ENCODE peak calls at places on chromosomes 2 and 18, in four cellular contexts. N is IMR-90, Z is HCT116, F is GM23248. I is an unnamed sample.

GRCh38 chr18:44818668-44819403 is 138.1 kb downstream of the SETBP1 start:
- DNase-seq in N (no peak), Z (no peak), F (no peak), I (no peak)

GRCh38 chr2:27281855-27282559 is at the start of gene TRIM54:
- DNase-seq in N (peak), Z (no peak), F (peak), I (no peak)

GRCh38 chr2:44549856-44550255 is 188.1 kb downstream of the CAMKMT start:
- DNase-seq in N (no peak), Z (no peak), F (peak), I (no peak)

GRCh38 chr2:237687666-237688065 is 60.3 kb downstream of the LRRFIP1 start:
- DNase-seq in N (peak), Z (no peak), F (peak), I (no peak)

GRCh38 chr2:144431384-144431783 is 88.5 kb downstream of the ZEB2 start:
- DNase-seq in N (no peak), Z (no peak), F (no peak), I (no peak)

GRCh38 chr2:11573418-11574175 is 39.8 kb downstream of the GREB1 start:
- DNase-seq in N (peak), Z (no peak), F (no peak), I (no peak)

GRCh38 chr18:44715841-44716240 is 35.2 kb downstream of the SETBP1 start:
- DNase-seq in N (no peak), Z (no peak), F (peak), I (no peak)

GRCh38 chr18:65526099-65526498 is 224.7 kb upstream of the CDH7 start:
- DNase-seq in N (no peak), Z (no peak), F (no peak), I (no peak)

GRCh38 chr18:63037491-63037890 is 282.1 kb downstream of the BCL2 start:
- DNase-seq in N (no peak), Z (no peak), F (no peak), I (no peak)

GRCh38 chr2:39620067-39620466 is 45.6 kb upstream of the TMEM178A start:
- DNase-seq in N (peak), Z (no peak), F (peak), I (no peak)

GRCh38 chr2:171393487-171393886 is 40.3 kb downstream of the METTL8 start:
- DNase-seq in N (no peak), Z (no peak), F (no peak), I (peak)

GRCh38 chr18:58866261-58867232 is 1.9 kb downstream of the ZNF532 start:
- DNase-seq in N (no peak), Z (no peak), F (no peak), I (no peak)

GRCh38 chr2:144329472-144329871 is 190.4 kb downstream of the ZEB2 start:
- DNase-seq in N (no peak), Z (no peak), F (no peak), I (no peak)

GRCh38 chr18:9380571-9381390 is 46.2 kb downstream of the TWSG1 start:
- DNase-seq in N (peak), Z (no peak), F (peak), I (no peak)

GRCh38 chr2:236580746-236581355 is 11.2 kb downstream of the ACKR3 start:
- DNase-seq in N (no peak), Z (no peak), F (no peak), I (no peak)

GRCh38 chr2:223725494-223725893 is 111.9 kb downstream of the AP1S3 start:
- DNase-seq in N (peak), Z (peak), F (peak), I (no peak)

GRCh38 chr2:105144128-105144940 is 97.2 kb upstream of the GPR45 start:
- DNase-seq in N (no peak), Z (no peak), F (peak), I (no peak)

GRCh38 chr18:49016648-49017539 is 66.1 kb upstream of the SMAD7 start:
- DNase-seq in N (peak), Z (peak), F (peak), I (peak)

GRCh38 chr2:101026253-101026701 is 24.2 kb downstream of the RPL31 start:
- DNase-seq in N (no peak), Z (no peak), F (no peak), I (no peak)
- H2AFZ ChIP-seq in N (no peak), Z (no peak), F (no peak), I (no peak)

GRCh38 chr18:76458522-76459311 is 36.3 kb downstream of the ZNF516 start:
- DNase-seq in N (no peak), Z (no peak), F (no peak), I (no peak)

GRCh38 chr18:76456823-76457222 is 38.2 kb downstream of the ZNF516 start:
- DNase-seq in N (no peak), Z (no peak), F (no peak), I (no peak)

GRCh38 chr18:76456018-76456750 is 38.9 kb downstream of the ZNF516 start:
- DNase-seq in N (no peak), Z (no peak), F (no peak), I (peak)

GRCh38 chr18:76457957-76458356 is 37.1 kb downstream of the ZNF516 start:
- DNase-seq in N (no peak), Z (no peak), F (no peak), I (no peak)

GRCh38 chr18:76457475-76457874 is 37.6 kb downstream of the ZNF516 start:
- DNase-seq in N (peak), Z (no peak), F (no peak), I (no peak)
- H3K9ac ChIP-seq in N (no peak), Z (no peak), F (no peak), I (no peak)

GRCh38 chr2:102433973-102434654 is 11.2 kb downstream of the IL18RAP start:
- DNase-seq in N (no peak), Z (no peak), F (no peak), I (no peak)

GRCh38 chr2:102434655-102435381 is 11.9 kb downstream of the IL18RAP start:
- DNase-seq in N (no peak), Z (no peak), F (no peak), I (no peak)

GRCh38 chr2:102428573-102428972 is 5.6 kb downstream of the IL18RAP start:
- DNase-seq in N (no peak), Z (no peak), F (no peak), I (no peak)

GRCh38 chr2:102436284-102436683 is 13.3 kb downstream of the IL18RAP start:
- DNase-seq in N (peak), Z (no peak), F (no peak), I (no peak)

GRCh38 chr2:102432386-102432785 is 9.4 kb downstream of the IL18RAP start:
- DNase-seq in N (no peak), Z (no peak), F (no peak), I (no peak)
- H3K27ac ChIP-seq in N (no peak), Z (no peak), F (no peak), I (no peak)

DNA sequence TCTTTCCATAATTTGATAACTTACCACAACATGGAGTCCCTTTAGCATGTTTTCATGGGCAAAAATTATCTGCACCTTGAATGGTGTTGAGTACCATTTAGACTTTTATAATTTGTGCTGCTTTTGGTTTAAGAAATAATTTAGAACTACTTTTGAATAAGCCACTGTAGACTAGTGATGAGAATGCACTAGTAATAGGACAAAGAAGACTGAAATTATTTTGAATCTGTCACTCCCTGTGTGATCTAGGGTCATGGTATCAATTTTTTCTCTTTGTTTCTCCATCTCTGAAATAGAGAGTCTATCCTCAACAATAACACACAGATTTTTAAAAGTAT is 37.7 kb downstream of the EFEMP1 start:
- DNase-seq in N (no peak), Z (no peak), F (no peak), I (no peak)
- H2AFZ ChIP-seq in N (no peak), Z (peak), F (no peak), I (no peak)